ENCODE peak calls at places on chromosomes 2 and 18, in five cellular contexts. Y is heart left ventricle, A is NB4, Z is tibial nerve, F is gastrocnemius medialis. T is an unnamed sample.

GRCh38 chr18:34783485-34783884 is 73.4 kb downstream of the DTNA start:
- DNase-seq in Z (no peak), A (no peak), Y (no peak), F (no peak), T (no peak)

GRCh38 chr2:231554327-231554726 is 24.1 kb upstream of the NMUR1 start:
- DNase-seq in Y (no peak), A (no peak), F (no peak), Z (no peak), T (no peak)

GRCh38 chr2:156340818-156341481 is 8.4 kb upstream of the NR4A2 start:
- DNase-seq in Y (no peak), Z (no peak), A (peak), F (no peak), T (no peak)

GRCh38 chr2:46441838-46442712 is 37.3 kb upstream of the TMEM247 start:
- DNase-seq in A (no peak), Z (no peak), F (no peak), Y (no peak), T (no peak)

GRCh38 chr2:185181901-185182300 is 556.7 kb upstream of the FSIP2 start:
- DNase-seq in Y (no peak), A (peak), F (no peak), Z (no peak), T (no peak)

GRCh38 chr2:172215172-172215935 is 112.7 kb upstream of the DLX2 start:
- DNase-seq in Y (no peak), Z (no peak), A (no peak), F (no peak), T (no peak)

GRCh38 chr18:58078889-58079573 is 35.0 kb downstream of the NEDD4L start:
- DNase-seq in A (no peak), Y (no peak), Z (no peak), F (no peak), T (peak)

GRCh38 chr18:7567487-7568425 is 640 bp downstream of the PTPRM start:
- DNase-seq in Z (peak), Y (peak), F (peak), A (no peak), T (peak)

GRCh38 chr2:120861576-120862191 is 126.0 kb downstream of the GLI2 start:
- DNase-seq in Y (no peak), A (peak), F (no peak), Z (no peak), T (no peak)

GRCh38 chr2:195543902-195544894 is 112.8 kb upstream of the SLC39A10 start:
- DNase-seq in Y (no peak), F (no peak), Z (no peak), A (peak), T (no peak)

GRCh38 chr2:227313310-227313709 is 11.7 kb upstream of the MFF start:
- DNase-seq in Z (no peak), A (no peak), F (no peak), Y (no peak), T (no peak)

GRCh38 chr18:76349067-76349715 is 145.9 kb downstream of the ZNF516 start:
- DNase-seq in F (peak), Z (peak), A (peak), Y (peak), T (peak)

GRCh38 chr2:162704496-162704895 is 134.1 kb downstream of the KCNH7 start:
- DNase-seq in A (no peak), F (no peak), Z (no peak), Y (no peak), T (no peak)

GRCh38 chr2:3761328-3761727 is 58.0 kb downstream of the DCDC2C start:
- DNase-seq in F (no peak), Y (no peak), A (no peak), Z (no peak), T (peak)

GRCh38 chr2:112768432-112768831 is 4.0 kb upstream of the CKAP2L start:
- DNase-seq in F (no peak), Y (no peak), Z (no peak), A (no peak), T (no peak)

GRCh38 chr18:78659748-78660147 is 319.9 kb upstream of the SALL3 start:
- DNase-seq in F (no peak), Z (no peak), Y (no peak), A (peak), T (no peak)

GRCh38 chr2:76612764-76613163 is 902.0 kb upstream of the GCFC2 start:
- DNase-seq in Y (no peak), F (no peak), Z (no peak), A (no peak), T (no peak)

GRCh38 chr2:190882327-190882766 is 1.7 kb downstream of the GLS start:
- DNase-seq in Y (no peak), Z (no peak), A (no peak), F (no peak), T (no peak)

GRCh38 chr18:35324926-35325655 is 19.1 kb downstream of the ZNF24 start:
- DNase-seq in A (no peak), F (no peak), Z (no peak), Y (no peak), T (no peak)

GRCh38 chr18:5455644-5456043 is 88.2 kb downstream of the EPB41L3 start:
- DNase-seq in Z (no peak), Y (no peak), F (no peak), A (no peak), T (no peak)

GRCh38 chr2:171523339-171523931 is 1.2 kb downstream of the CYBRD1 start:
- DNase-seq in Z (peak), A (peak), Y (peak), F (peak), T (peak)

GRCh38 chr2:32235315-32235714 is 29.4 kb downstream of the NLRC4 start:
- DNase-seq in Y (no peak), Z (no peak), F (no peak), A (no peak), T (peak)

GRCh38 chr2:112483047-112483473 is 1.1 kb downstream of the TTL start:
- DNase-seq in A (peak), Z (no peak), F (no peak), Y (peak), T (no peak)

GRCh38 chr2:219274392-219274921 is 4.7 kb upstream of the DNAJB2 start:
- DNase-seq in F (peak), A (no peak), Z (no peak), Y (peak), T (no peak)

GRCh38 chr2:205370726-205371125 is 311.6 kb upstream of the NRP2 start:
- DNase-seq in Y (no peak), A (no peak), F (no peak), Z (no peak), T (no peak)

GRCh38 chr2:101803945-101804696 is 106.6 kb downstream of the MAP4K4 start:
- DNase-seq in Z (no peak), F (no peak), Y (no peak), A (no peak), T (no peak)

GRCh38 chr2:134360750-134361487 is 107.0 kb downstream of the MGAT5 start:
- DNase-seq in F (peak), Z (no peak), Y (peak), A (no peak), T (no peak)

GRCh38 chr18:59690216-59691045 is 6.8 kb downstream of the CCBE1 start:
- DNase-seq in Z (no peak), F (no peak), A (no peak), Y (no peak), T (no peak)

GRCh38 chr2:96575790-96576456 is 39.4 kb downstream of the ARID5A start:
- DNase-seq in A (no peak), Z (no peak), F (no peak), Y (no peak), T (no peak)

GRCh38 chr2:9858730-9859068 is 15.4 kb downstream of the TAF1B start:
- DNase-seq in Z (no peak), A (no peak), F (no peak), Y (no peak), T (no peak)

GRCh38 chr2:60410458-60411146 is 142.9 kb downstream of the BCL11A start:
- DNase-seq in Z (no peak), Y (no peak), F (no peak), A (no peak), T (no peak)

GRCh38 chr2:111897924-111898702 is at the start of gene MERTK:
- DNase-seq in Z (peak), A (peak), F (peak), Y (peak), T (peak)

GRCh38 chr18:31649894-31650719 is 34.3 kb downstream of the B4GALT6 start:
- DNase-seq in Y (no peak), A (no peak), F (no peak), Z (no peak), T (no peak)

GRCh38 chr2:18045230-18045629 is 166.8 kb downstream of the KCNS3 start:
- DNase-seq in A (peak), Z (no peak), Y (no peak), F (no peak), T (no peak)

GRCh38 chr18:25171334-25171733 is 180.6 kb downstream of the ZNF521 start:
- DNase-seq in A (no peak), F (no peak), Y (no peak), Z (no peak), T (no peak)

GRCh38 chr2:190340369-190340768 is 3.0 kb upstream of the INPP1 start:
- DNase-seq in Y (no peak), A (peak), Z (no peak), F (no peak), T (no peak)

GRCh38 chr2:97991081-97991856 is 4.5 kb downstream of the TMEM131 start:
- DNase-seq in Y (no peak), Z (no peak), A (peak), F (no peak), T (no peak)

GRCh38 chr2:190698895-190699294 is 50.0 kb downstream of the NAB1 start:
- DNase-seq in F (no peak), Y (no peak), Z (no peak), A (no peak), T (no peak)

GRCh38 chr2:174772492-174772801 is 8.2 kb upstream of the CHRNA1 start:
- DNase-seq in A (no peak), F (no peak), Z (no peak), Y (no peak), T (no peak)
- H3K4me3 ChIP-seq in A (no peak), F (no peak), Z (no peak), Y (no peak), T (no peak)

DNA sequence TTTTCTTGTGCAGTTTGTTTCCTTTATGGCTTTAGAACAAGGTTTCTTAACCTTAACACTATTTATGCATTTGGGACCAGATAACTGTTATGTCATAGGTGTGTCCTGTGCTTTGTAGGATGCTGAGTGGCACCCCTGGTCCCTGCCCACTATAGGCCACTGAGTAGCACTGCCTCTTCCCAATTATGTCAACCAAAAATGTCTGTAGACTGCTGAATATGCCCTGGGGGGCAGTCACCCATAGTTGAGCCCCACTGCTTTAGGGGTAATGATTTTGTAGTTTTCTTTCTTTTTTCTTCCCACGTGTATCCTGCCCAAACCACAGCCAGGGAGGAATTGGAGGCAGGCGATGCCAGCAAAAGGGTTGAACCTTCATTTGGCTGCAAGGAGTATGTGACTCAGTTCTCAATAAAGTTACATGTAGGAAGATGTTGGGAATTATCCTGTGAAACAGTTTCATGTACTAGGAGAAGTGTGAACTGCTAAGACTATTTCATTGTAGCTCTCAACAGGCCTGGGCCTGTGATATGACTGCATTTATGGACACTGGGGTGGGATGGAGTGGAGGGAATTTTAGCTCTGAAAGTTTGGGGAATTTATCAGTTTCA is 65.7 kb downstream of the FMNL2 start:
- DNase-seq in Y (no peak), A (no peak), F (no peak), Z (no peak), T (no peak)
- TF ChIP-seq POLR2A in Y (no peak), A (no peak), F (no peak), Z (no peak), T (no peak)

GRCh38 chr2:11045294-11045693 is 110.0 kb upstream of the SLC66A3 start:
- DNase-seq in Y (no peak), F (no peak), A (no peak), Z (no peak), T (no peak)

GRCh38 chr2:11040992-11041391 is 114.3 kb upstream of the SLC66A3 start:
- DNase-seq in Y (no peak), F (no peak), Z (no peak), A (no peak), T (peak)

GRCh38 chr2:11042841-11043240 is 112.4 kb upstream of the SLC66A3 start:
- DNase-seq in Z (no peak), F (no peak), A (no peak), Y (no peak), T (no peak)

GRCh38 chr2:11044201-11044600 is 111.1 kb upstream of the SLC66A3 start:
- DNase-seq in Y (no peak), Z (no peak), A (no peak), F (no peak), T (no peak)

GRCh38 chr2:11043245-11043644 is 112.0 kb upstream of the SLC66A3 start:
- DNase-seq in Z (no peak), F (no peak), Y (no peak), A (no peak), T (no peak)
- TF ChIP-seq CTCF in Z (no peak), F (no peak), Y (no peak), A (no peak), T (no peak)

DNA sequence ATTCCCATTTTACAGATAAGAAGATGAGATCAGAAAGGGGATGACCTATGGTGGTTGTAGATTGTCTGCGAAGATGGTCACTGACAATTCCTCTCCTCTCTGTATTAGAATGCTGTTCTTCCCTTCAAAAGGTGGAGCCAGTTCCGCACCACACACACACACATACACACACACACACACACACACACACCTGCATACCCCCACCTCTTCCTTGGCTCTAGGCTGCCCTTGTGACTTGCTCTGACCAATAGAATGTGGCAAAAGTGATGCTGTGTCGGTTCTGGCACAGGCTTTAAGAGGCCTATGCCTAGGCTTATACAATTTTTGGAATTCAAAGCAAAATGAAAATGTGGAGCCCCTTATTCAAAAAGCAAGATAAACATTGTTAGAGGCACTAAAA is 88.0 kb downstream of the ZFP36L2 start:
- DNase-seq in Y (no peak), F (no peak), A (no peak), Z (no peak), T (no peak)
- H3K4me3 ChIP-seq in Y (no peak), F (no peak), A (no peak), Z (no peak), T (no peak)

GRCh38 chr2:1997409-1997808 is 253.1 kb upstream of the PXDN start:
- DNase-seq in Z (no peak), A (no peak), F (peak), Y (no peak), T (no peak)
- TF ChIP-seq POLR2A in Z (no peak), A (no peak), F (no peak), Y (no peak), T (no peak)

DNA sequence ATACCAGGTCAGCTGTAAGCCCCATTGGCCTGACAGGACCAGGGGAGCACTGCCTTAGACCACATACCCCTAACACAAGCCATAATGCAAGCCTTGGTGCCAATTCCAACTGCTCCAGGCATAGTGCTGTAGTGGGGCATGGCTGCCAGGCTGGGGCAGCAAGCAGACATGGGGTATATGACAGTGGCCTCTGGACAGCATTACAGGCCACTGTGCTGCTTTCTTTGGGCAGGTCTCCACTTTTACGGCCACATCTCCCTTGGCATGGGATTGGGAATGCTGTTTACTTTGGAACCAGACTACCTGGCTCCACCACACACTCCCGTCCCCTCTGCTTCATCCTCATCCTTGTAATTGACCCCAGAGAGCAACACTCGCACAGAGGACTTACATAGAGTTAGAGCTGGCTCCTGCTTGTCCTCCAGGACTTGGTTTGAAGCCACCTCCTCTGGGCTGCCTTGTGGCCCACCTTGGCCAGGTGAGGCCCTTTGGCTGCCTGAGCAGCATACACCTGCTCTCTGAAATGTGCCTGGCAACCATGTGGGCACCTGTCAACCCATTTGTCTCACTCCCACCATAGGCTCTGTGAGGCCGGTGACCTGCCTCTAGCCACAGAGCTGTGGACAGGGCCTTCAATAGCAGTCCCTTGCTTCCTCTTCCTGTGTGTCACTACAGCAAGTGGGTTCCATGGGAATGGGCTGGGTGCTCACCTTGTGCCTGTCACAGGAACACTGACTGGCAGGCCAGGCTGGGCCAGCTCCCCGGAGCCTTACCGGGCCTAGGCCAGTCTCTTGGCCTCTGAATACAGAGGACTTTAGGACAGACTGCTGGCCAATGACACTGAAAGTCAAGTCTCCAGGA is 262.6 kb upstream of the HS6ST1 start:
- DNase-seq in Y (no peak), F (no peak), Z (no peak), A (no peak), T (peak)
- TF ChIP-seq CTCF in Y (no peak), F (no peak), Z (no peak), A (no peak), T (no peak)

GRCh38 chr2:84927275-84927627 is 21.8 kb downstream of the TMSB10 start:
- DNase-seq in Z (no peak), A (no peak), F (no peak), Y (no peak), T (no peak)

GRCh38 chr2:84925336-84925723 is 19.9 kb downstream of the TMSB10 start:
- DNase-seq in A (no peak), F (no peak), Y (no peak), Z (no peak), T (peak)

GRCh38 chr2:84923009-84923408 is 17.6 kb downstream of the TMSB10 start:
- DNase-seq in Z (no peak), A (no peak), Y (no peak), F (no peak), T (no peak)

GRCh38 chr2:84925724-84926376 is 20.4 kb downstream of the TMSB10 start:
- DNase-seq in A (peak), Y (peak), Z (peak), F (peak), T (peak)

GRCh38 chr2:84924173-84925106 is 19.0 kb downstream of the TMSB10 start:
- DNase-seq in Y (peak), F (no peak), Z (no peak), A (peak), T (peak)
- H3K4me3 ChIP-seq in Y (peak), F (peak), Z (no peak), A (no peak), T (no peak)